ENCODE peak calls at places on chromosome 7, in four cellular contexts. V is HepG2, L is GM12878, C is K562. O is an unnamed sample.

GRCh38 chr7:697259-697615 is 29.3 kb upstream of the DNAAF5 start:
- DNase-seq in V (no peak), L (no peak), C (no peak), O (no peak)

GRCh38 chr7:127393370-127394058 is 1.0 kb upstream of the ZNF800 start:
- DNase-seq in V (no peak), L (no peak), C (no peak), O (peak; percentile 45)

GRCh38 chr7:5476001-5476400 is 52.4 kb upstream of the TNRC18 start:
- DNase-seq in V (no peak), L (no peak), C (no peak), O (no peak)

GRCh38 chr7:106217089-106217542 is 67.7 kb downstream of the NAMPT start:
- DNase-seq in V (no peak), L (no peak), C (peak; percentile 31), O (peak; percentile 5)

GRCh38 chr7:137801003-137801402 is 45.8 kb downstream of the DGKI start:
- DNase-seq in V (no peak), L (no peak), C (no peak), O (no peak)

GRCh38 chr7:50577569-50577968 is 12.4 kb upstream of the DDC start:
- DNase-seq in V (no peak), L (no peak), C (no peak), O (no peak)

GRCh38 chr7:141549582-141549981 is 1.6 kb upstream of the AGK start:
- DNase-seq in V (no peak), L (no peak), C (no peak), O (no peak)

GRCh38 chr7:49187543-49188268 is 263.4 kb downstream of the CDC14C start:
- DNase-seq in V (no peak), L (no peak), C (no peak), O (peak; percentile 20)

GRCh38 chr7:47581821-47582747 is at the start of gene TNS3:
- DNase-seq in V (no peak), L (no peak), C (no peak), O (peak; percentile 78)

GRCh38 chr7:68248973-68249372 is 1252.3 kb downstream of the TYW1 start:
- DNase-seq in V (no peak), L (no peak), C (no peak), O (no peak)

GRCh38 chr7:17371656-17372524 is 73.4 kb downstream of the AHR start:
- DNase-seq in V (peak; percentile 17), L (no peak), C (no peak), O (no peak)

GRCh38 chr7:25405736-25406135 is 177.4 kb upstream of the NPVF start:
- DNase-seq in V (no peak), L (no peak), C (no peak), O (no peak)

GRCh38 chr7:20601121-20601520 is 14.3 kb upstream of the ABCB5 start:
- DNase-seq in V (no peak), L (no peak), C (no peak), O (no peak)

GRCh38 chr7:16891338-16891737 is 9.6 kb upstream of the AGR3 start:
- DNase-seq in V (peak; percentile 63), L (peak; percentile 1), C (no peak), O (peak; percentile 69)

GRCh38 chr7:99137418-99138180 is 6.3 kb downstream of the SMURF1 start:
- DNase-seq in V (no peak), L (no peak), C (no peak), O (peak; percentile 94)

GRCh38 chr7:32070051-32070405 is 179 bp downstream of the PDE1C start:
- DNase-seq in V (no peak), L (no peak), C (no peak), O (no peak)

GRCh38 chr7:71539615-71540014 is 407.7 kb downstream of the GALNT17 start:
- DNase-seq in V (no peak), L (no peak), C (no peak), O (no peak)

GRCh38 chr7:123797673-123798526 is 47.1 kb upstream of the HYAL4 start:
- DNase-seq in V (peak; percentile 86), L (no peak), C (peak; percentile 27), O (peak; percentile 86)

GRCh38 chr7:72674394-72674793 is 153.6 kb downstream of the TYW1B start:
- DNase-seq in V (no peak), L (no peak), C (no peak), O (no peak)

GRCh38 chr7:43669286-43670081 is 59.8 kb downstream of the COA1 start:
- DNase-seq in V (no peak), L (no peak), C (no peak), O (peak; percentile 98)

GRCh38 chr7:28986723-28987122 is 28.6 kb upstream of the TRIL start:
- DNase-seq in V (no peak), L (no peak), C (no peak), O (no peak)

GRCh38 chr7:106522691-106523090 is 138.3 kb downstream of the CCDC71L start:
- DNase-seq in V (no peak), L (no peak), C (no peak), O (no peak)

GRCh38 chr7:28349637-28350036 is 62.7 kb upstream of the CREB5 start:
- DNase-seq in V (peak; percentile 15), L (no peak), C (no peak), O (no peak)

GRCh38 chr7:137501561-137501960 is 158.0 kb upstream of the PTN start:
- DNase-seq in V (no peak), L (no peak), C (no peak), O (no peak)

GRCh38 chr7:131090866-131091692 is 236.6 kb upstream of the MKLN1 start:
- DNase-seq in V (no peak), L (no peak), C (no peak), O (peak; percentile 85)

GRCh38 chr7:90919766-90920165 is 323.6 kb downstream of the CDK14 start:
- DNase-seq in V (no peak), L (no peak), C (no peak), O (no peak)

GRCh38 chr7:106844286-106844997 is 20.6 kb upstream of the PIK3CG start:
- DNase-seq in V (no peak), L (no peak), C (no peak), O (no peak)

GRCh38 chr7:109745677-109746410 is 1176.2 kb downstream of the DNAJB9 start:
- DNase-seq in V (no peak), L (no peak), C (no peak), O (no peak)
- H3K4me2 ChIP-seq in V (no peak overlapping the region), L (no peak overlapping the region), C (no peak overlapping the region), O (no peak overlapping the region)

GRCh38 chr7:33494473-33494872 is 365.1 kb downstream of the BBS9 start:
- DNase-seq in V (no peak), L (no peak), C (no peak), O (peak; percentile 55)

GRCh38 chr7:33500590-33500989 is 371.2 kb downstream of the BBS9 start:
- DNase-seq in V (no peak), L (no peak), C (no peak), O (no peak)

DNA sequence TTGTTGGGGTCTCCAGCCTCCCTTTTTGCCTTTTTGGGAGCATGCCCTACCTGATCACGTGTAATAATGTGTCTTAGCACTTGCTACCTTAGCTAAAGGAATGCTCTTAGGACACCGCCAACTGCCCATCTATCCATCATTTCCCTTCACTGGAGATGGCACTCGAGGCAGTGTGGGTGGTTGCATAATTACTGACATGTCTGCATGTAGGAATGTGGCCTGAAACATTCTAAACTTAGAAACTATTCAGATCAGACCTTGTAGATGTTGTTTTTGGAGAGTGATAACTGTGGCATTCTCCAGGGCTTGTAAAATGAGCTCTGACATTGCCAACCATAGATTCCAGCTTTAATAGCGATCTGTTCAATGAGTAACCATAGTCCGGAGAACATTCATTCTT is 365.8 kb downstream of the BBS9 start:
- DNase-seq in V (no peak), L (no peak), C (no peak), O (peak; percentile 47)
- TF ChIP-seq JUNB in V (no peak), L (no peak), C (no peak), O (no peak)

GRCh38 chr7:37987732-37988131 is 67.3 kb downstream of the EPDR1 start:
- DNase-seq in V (no peak), L (no peak), C (no peak), O (no peak)

GRCh38 chr7:37986780-37987380 is 66.4 kb downstream of the EPDR1 start:
- DNase-seq in V (no peak), L (no peak), C (no peak), O (peak; percentile 7)

GRCh38 chr7:37990337-37990736 is 69.9 kb downstream of the EPDR1 start:
- DNase-seq in V (no peak), L (no peak), C (no peak), O (no peak)

GRCh38 chr7:37993060-37993501 is 72.6 kb downstream of the EPDR1 start:
- DNase-seq in V (no peak), L (peak; percentile 19), C (no peak), O (no peak)

DNA sequence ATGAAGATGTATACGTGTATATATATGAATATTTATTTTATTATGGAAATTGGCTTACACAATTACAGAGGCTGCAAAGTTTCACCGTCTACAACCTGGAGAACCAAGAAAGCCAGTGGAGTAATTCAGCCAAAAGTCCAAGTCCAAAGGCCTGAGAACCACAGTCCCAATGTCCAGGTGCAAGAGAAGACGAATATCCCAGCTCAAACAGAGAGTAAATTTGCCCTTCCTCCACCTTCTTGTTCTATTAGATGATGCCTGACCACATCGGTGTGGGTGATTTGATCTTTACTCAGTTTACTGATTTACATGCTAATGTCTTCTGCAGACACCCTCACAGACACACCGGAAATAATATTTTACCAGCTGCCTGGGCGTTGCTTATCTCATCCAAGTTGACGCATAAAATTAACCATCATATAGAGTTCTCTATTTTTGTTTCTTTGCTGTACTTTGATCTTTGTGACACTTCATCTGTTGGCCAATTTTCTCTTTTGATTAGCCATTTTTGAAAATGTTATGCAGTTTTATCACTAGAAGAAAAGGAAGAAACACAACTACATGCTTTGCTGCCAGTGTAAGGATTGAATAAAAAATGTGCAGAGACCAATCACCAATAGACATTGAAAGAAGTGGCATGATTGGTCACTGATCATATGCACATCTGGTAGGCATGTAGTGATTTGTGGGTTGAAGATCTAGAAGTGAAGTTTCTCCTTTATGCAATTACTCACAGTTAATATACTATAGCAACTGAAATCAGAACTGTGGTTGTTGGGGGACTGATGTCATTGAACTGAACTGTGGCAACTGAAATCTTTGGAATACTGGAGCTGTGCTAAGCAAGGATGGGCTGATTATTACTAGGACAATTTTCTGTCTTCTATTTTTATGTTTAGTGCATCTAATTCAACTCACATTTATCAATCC is 68.5 kb downstream of the EPDR1 start:
- DNase-seq in V (no peak), L (no peak), C (no peak), O (no peak)
- H2AFZ ChIP-seq in V (no peak overlapping the region), L (no peak overlapping the region), C (no peak overlapping the region), O (no peak overlapping the region)

DNA sequence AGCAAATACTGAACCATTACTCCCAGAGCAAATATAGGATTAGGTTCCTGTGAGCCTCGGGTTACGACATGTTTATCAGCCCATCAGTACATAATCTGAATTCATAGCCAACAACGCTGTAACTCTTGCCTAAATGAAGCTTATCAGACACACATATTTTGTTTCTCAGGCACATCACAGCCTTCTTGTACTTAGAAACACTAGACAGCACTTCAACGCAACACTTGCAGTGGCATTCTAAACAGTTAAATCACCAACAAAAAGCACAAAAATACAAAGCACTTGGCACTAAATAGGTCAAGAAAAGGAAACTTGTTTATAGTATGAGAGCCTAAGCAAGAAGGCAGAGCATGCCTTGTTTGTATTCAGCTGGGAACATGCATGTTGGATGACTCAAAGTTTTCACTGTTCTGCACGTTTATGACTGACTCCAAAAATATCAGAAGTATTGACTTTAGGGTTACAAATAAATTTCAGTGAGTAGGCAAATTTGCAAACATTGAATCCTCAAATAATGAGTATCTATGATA is 75.0 kb downstream of the VPS50 start:
- DNase-seq in V (peak; percentile 16), L (no peak), C (no peak), O (no peak)
- H3K4me2 ChIP-seq in V (no peak overlapping the region), L (no peak overlapping the region), C (no peak overlapping the region), O (no peak overlapping the region)

GRCh38 chr7:55150709-55151108 is 131.9 kb downstream of the EGFR start:
- DNase-seq in V (no peak), L (no peak), C (no peak), O (no peak)
- TF ChIP-seq JUNB in V (no peak), L (no peak), C (no peak), O (no peak)